ENCODE peak calls at places on chromosomes 2 and 18, in nine cellular contexts. E is esophagus squamous epithelium, G is ovary, B is HCT116, R is right lobe of liver, S is erythroblast, I is IMR-90, Z is lower leg skin, W is breast epithelium. C is an unnamed sample.

GRCh38 chr2:231212329-231212845 is 14.0 kb downstream of the ARMC9 start:
- DNase-seq in E (no peak), W (no peak), B (no peak), G (no peak), S (no peak), I (peak), R (no peak), Z (no peak), C (no peak)

GRCh38 chr18:37453754-37454153 is 111.8 kb downstream of the CELF4 start:
- DNase-seq in Z (no peak), S (no peak), B (no peak), E (no peak), W (no peak), G (peak), R (no peak), I (no peak), C (no peak)

GRCh38 chr2:182980115-182980514 is 58.1 kb downstream of the NCKAP1 start:
- DNase-seq in I (peak), Z (no peak), E (no peak), W (no peak), B (peak), S (peak), G (no peak), R (no peak), C (no peak)

GRCh38 chr2:41937921-41938708 is 109.7 kb upstream of the PKDCC start:
- DNase-seq in S (no peak), G (no peak), R (no peak), E (no peak), B (no peak), I (peak), W (no peak), Z (no peak), C (no peak)

GRCh38 chr2:158458617-158458920 is 1.8 kb downstream of the PKP4 start:
- DNase-seq in R (no peak), E (no peak), W (no peak), Z (no peak), I (peak), S (peak), G (no peak), B (no peak), C (no peak)

GRCh38 chr18:78228974-78229373 is 750.6 kb upstream of the SALL3 start:
- DNase-seq in R (no peak), Z (no peak), W (no peak), S (no peak), I (no peak), B (no peak), E (no peak), G (no peak), C (no peak)

GRCh38 chr2:239040152-239040761 is 192.4 kb downstream of the TWIST2 start:
- DNase-seq in Z (no peak), R (no peak), B (no peak), S (no peak), I (no peak), G (no peak), W (no peak), E (no peak), C (no peak)

GRCh38 chr2:133434962-133435668 is 133.1 kb downstream of the NCKAP5 start:
- DNase-seq in E (no peak), G (no peak), S (no peak), W (peak), I (peak), R (no peak), Z (no peak), B (no peak), C (no peak)

DNA sequence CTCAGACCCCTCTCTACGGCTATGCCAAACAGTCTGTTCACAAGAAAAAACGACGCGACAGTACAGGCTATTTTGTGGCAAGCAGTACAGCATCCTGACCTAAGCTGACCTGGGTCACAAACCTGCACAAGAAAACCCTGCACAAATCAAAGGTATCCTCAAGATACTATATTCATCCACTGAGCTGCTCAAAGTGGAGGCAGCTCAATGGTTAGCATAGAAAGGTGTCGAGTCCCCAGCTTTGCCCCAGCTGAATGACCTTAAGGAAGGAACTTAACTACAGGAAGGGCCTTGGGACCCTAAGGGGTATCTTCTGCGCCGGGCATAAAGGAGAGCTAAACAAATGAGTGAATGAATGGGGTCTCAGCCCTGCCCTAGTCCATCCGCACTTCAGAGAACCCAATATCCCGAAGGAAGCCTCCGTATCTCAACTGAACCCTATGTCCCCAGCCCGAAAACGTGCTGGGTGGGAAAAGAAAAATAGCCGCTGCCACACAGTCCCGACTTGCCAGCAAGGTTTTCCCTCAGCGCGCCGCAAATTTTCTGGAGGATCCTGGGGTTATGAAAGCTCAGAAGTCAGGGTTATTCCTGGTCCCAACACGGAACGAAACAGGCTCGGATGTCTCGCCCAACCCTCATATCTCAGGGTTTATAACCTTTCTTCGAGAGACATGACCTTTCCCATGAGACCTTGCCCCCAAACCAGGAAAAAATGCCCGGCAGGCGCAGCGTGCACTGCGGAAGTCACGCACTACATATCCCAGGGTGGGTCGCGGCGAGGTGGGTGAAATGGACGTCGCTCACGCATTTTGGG is at the start of gene FASTKD1:
- DNase-seq in Z (peak), R (peak), B (peak), W (peak), I (peak), E (peak), S (peak), G (peak), C (peak)
- TF ChIP-seq POLR2A in Z (no peak), R (peak), B (peak), W (no peak), I (no peak), E (no peak), S (peak), G (no peak), C (peak)

DNA sequence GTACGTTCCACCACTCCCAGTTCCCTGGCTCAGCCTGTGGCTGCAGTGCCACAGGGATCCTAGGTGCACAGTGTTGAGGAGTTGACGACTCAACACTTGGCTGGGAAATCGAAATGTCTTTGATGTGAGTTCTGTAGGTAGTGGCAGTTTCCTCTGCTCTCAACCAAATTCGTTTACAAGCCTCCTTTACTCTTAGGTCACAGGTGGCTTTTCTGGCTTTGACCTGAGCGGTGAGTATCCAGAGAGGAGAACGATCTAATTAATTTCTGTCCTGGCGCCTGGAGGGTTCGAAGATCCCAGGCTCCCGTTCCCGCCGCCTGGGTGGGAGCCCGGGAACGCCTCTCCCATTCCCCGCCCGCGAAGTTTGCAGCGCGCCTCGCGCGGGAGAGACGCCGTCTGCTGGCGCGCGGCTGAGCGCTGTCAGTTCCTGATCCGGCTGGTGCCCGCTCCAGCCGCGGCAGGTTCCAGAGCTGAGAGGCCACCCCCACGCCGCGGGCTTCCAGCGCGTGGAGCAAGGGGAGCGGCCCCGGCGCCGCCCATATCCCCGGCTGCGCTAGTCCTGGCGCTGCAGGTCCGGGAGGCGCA is at the start of gene LAMA3:
- DNase-seq in R (peak), W (peak), E (no peak), Z (peak), B (no peak), S (no peak), G (peak), I (peak), C (no peak)
- TF ChIP-seq POLR2A in R (peak), W (no peak), E (no peak), Z (no peak), B (no peak), S (no peak), G (peak), I (no peak), C (no peak)

GRCh38 chr2:206159346-206160123 is at the start of the genes EEF1B2 and NDUFS1:
- DNase-seq in W (peak), I (peak), B (peak), E (peak), Z (peak), R (peak), S (peak), G (peak), C (peak)
- TF ChIP-seq POLR2A in W (peak), I (peak), B (peak), E (peak), Z (no peak), R (peak), S (peak), G (peak), C (peak)

DNA sequence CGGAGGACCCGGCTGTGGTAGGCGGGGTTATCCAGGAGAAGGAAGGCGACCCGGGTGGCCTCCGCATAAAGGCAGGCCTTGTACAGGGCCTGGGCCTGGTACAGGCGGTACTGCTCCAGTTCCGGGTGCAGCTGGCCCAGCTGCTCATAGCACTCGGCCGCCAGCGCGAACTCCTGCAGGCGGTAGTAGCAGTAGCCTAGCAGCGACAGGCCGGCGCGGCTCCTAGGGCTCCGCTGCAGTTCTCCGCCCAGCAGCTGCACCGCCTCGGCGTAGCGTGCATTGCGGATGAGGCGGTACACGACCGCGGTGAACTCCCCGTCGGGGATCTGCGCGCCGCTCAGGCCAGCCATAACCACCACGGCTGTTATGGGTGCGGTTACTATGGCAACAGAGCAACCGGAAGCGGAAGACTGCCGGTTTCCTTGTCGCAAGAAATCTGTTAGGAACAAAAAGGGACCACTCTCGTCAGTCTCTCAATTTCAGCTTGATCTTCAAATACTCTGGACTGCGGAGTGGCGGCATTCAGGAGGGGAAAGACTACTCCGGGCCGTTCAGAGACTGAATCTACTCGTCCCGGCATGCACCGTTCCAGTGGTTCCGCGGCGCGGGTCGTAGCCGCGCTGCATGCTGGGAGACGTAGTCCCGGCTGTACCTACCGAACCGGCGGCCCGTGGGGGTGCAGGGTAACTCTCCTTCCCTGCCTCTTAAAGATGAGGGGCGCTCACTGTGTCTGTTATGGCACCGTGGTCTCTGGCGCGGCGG is 160.0 kb downstream of the AGPS start:
- DNase-seq in S (peak), E (peak), B (peak), W (peak), I (peak), R (peak), G (peak), Z (peak), C (peak)
- TF ChIP-seq POLR2A in S (peak), E (no peak), B (peak), W (peak), I (no peak), R (peak), G (peak), Z (no peak), C (no peak)

GRCh38 chr2:107266555-107266954 is 380.6 kb upstream of the ST6GAL2 start:
- DNase-seq in S (no peak), G (no peak), W (no peak), Z (no peak), E (no peak), I (no peak), B (no peak), R (no peak), C (no peak)
- TF ChIP-seq POLR2A in S (no peak), G (no peak), W (no peak), Z (no peak), E (no peak), I (no peak), B (no peak), R (no peak), C (no peak)

GRCh38 chr2:43220982-43221659 is 5.3 kb downstream of the ZFP36L2 start:
- DNase-seq in I (peak), G (peak), E (peak), Z (no peak), B (no peak), R (no peak), S (peak), W (peak), C (no peak)

GRCh38 chr2:43218221-43218549 is 8.2 kb downstream of the ZFP36L2 start:
- DNase-seq in I (peak), Z (no peak), G (peak), W (no peak), R (no peak), E (no peak), S (no peak), B (no peak), C (no peak)

GRCh38 chr2:43218550-43219382 is 7.6 kb downstream of the ZFP36L2 start:
- DNase-seq in Z (no peak), R (peak), B (no peak), S (peak), I (peak), E (peak), G (peak), W (peak), C (no peak)

GRCh38 chr2:43220229-43220981 is 6.0 kb downstream of the ZFP36L2 start:
- DNase-seq in W (no peak), B (no peak), Z (no peak), G (no peak), S (no peak), R (no peak), E (no peak), I (peak), C (no peak)

GRCh38 chr2:43219383-43220228 is 6.8 kb downstream of the ZFP36L2 start:
- DNase-seq in R (peak), G (peak), S (peak), I (peak), W (peak), Z (peak), B (peak), E (peak), C (peak)
- TF ChIP-seq POLR2A in R (peak), G (peak), S (peak), I (no peak), W (no peak), Z (no peak), B (peak), E (no peak), C (peak)

GRCh38 chr18:50099725-50100414 is 95.1 kb downstream of the MYO5B start:
- DNase-seq in Z (no peak), W (no peak), B (no peak), E (no peak), R (no peak), I (peak), G (no peak), S (no peak), C (no peak)

GRCh38 chr18:50093366-50093765 is 101.6 kb downstream of the MYO5B start:
- DNase-seq in B (no peak), R (no peak), Z (no peak), E (no peak), I (no peak), W (no peak), S (no peak), G (no peak), C (no peak)

GRCh38 chr18:50096766-50097435 is 98.0 kb downstream of the MYO5B start:
- DNase-seq in G (no peak), R (no peak), B (no peak), W (no peak), Z (no peak), S (no peak), I (no peak), E (no peak), C (no peak)

GRCh38 chr18:50094221-50094773 is 100.7 kb downstream of the MYO5B start:
- DNase-seq in E (no peak), B (no peak), Z (no peak), R (no peak), W (no peak), S (no peak), I (no peak), G (no peak), C (no peak)

DNA sequence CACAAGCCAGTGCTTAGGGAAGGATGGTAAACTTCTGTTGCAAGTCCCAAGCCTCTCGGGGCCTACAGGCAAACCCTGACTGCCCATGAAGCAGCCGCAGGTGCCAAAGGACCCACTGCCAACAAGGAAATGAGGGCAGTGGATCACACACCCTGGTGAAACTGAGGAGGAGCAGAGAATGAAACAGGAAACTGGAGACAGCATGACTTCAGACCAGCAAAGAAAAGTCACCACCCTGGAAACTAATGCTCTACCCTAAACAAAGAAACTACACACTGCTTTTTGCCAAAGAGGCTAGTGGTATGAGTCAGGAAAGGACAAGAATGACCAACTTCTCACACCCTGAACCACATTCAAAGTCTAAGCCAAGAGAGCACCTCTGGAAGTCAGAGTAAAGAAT is 97.2 kb downstream of the MYO5B start:
- DNase-seq in B (peak), S (no peak), W (peak), G (no peak), E (no peak), Z (no peak), I (no peak), R (no peak), C (no peak)
- TF ChIP-seq POLR2A in B (no peak), S (no peak), W (no peak), G (no peak), E (no peak), Z (no peak), I (no peak), R (no peak), C (no peak)

GRCh38 chr18:24414349-24415003 is 12.0 kb upstream of the IMPACT start:
- DNase-seq in G (no peak), S (no peak), R (no peak), Z (no peak), B (no peak), I (no peak), E (no peak), W (no peak), C (no peak)
- TF ChIP-seq POLR2A in G (no peak), S (no peak), R (no peak), Z (no peak), B (no peak), I (no peak), E (no peak), W (no peak), C (no peak)

GRCh38 chr2:74436111-74436803 is 5.5 kb downstream of the RTKN start:
- DNase-seq in I (no peak), B (no peak), R (peak), S (no peak), E (no peak), G (no peak), W (no peak), Z (no peak), C (no peak)
- TF ChIP-seq POLR2A in I (no peak), B (no peak), R (no peak), S (no peak), E (no peak), G (no peak), W (no peak), Z (no peak), C (no peak)

GRCh38 chr2:45612265-45612664 is 1.2 kb upstream of the SRBD1 start:
- DNase-seq in I (no peak), E (no peak), B (no peak), W (no peak), S (no peak), G (no peak), Z (no peak), R (no peak), C (no peak)

GRCh38 chr2:45607701-45608100 is 3.4 kb downstream of the SRBD1 start:
- DNase-seq in Z (no peak), W (no peak), R (no peak), I (no peak), B (peak), G (no peak), S (peak), E (no peak), C (no peak)

GRCh38 chr2:45611020-45611737 is at the start of gene SRBD1:
- DNase-seq in B (peak), R (peak), E (peak), Z (peak), S (peak), G (peak), I (peak), W (peak), C (peak)

GRCh38 chr2:45612741-45613140 is 1.7 kb upstream of the SRBD1 start:
- DNase-seq in G (no peak), B (no peak), R (no peak), W (no peak), I (peak), S (no peak), E (no peak), Z (no peak), C (no peak)

DNA sequence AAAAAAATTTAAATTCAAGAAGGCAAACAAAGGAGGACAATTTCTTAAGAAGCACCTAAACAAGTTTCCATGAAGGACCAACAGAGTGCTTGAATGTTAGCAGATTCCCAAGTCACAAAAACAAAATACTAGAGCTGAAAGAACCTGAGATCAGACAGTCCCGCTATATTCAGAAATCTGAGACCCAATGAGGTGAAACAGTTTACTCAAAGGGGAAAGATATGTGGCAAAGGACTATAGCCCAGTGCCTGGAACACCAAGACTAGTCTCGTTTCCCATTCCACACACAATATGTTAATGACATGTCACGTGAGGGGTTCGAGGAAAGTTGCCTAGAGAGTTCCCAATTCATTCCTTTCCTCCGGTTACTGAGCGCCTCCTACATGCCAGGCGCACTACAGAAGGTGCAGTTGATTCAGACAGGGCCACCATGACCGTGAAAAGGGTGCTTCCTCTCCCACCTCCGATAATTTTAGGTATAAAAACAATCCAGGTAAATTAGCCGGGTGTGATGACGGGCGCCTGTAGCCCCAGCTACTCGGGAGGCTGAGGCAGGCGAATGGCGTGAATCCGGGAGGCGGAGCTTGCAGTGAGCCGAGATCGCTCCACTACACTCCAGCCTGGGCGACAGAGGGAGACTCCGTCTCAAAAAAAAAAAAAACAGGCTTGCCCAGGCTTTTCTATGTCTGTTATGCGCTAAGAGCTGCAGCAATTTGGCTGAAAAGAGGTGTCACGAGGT is 617 bp downstream of the SRBD1 start:
- DNase-seq in E (no peak), Z (peak), I (peak), S (peak), G (peak), B (peak), W (peak), R (peak), C (no peak)
- TF ChIP-seq POLR2A in E (no peak), Z (no peak), I (no peak), S (no peak), G (no peak), B (no peak), W (no peak), R (peak), C (no peak)